ENCODE peak calls at places on chromosome 14, in ten cellular contexts. P is globus pallidus; Z is activated CD8-positive, alpha-beta T cell treated with anti-CD3 and anti-CD28 coated beads, Interleukin-2, amount 10 ng/mL, durations not matched to agents 7 days and 5 days; U is WERI-Rb-1; N is stimulated activated CD4-positive, alpha-beta T cell treated with anti-CD3 and anti-CD28 coated beads, TNF-alpha, amount 100 ng/mL, for 24 hours; X is COR-L47; J is hepatic stellate cell; W is AG10803; M is NCI-H748 treated with DMSO at 0.1 percent for 48 hours; Q is uterus. V is an unnamed sample.

GRCh38 chr14:91693342-91693741 is 38.5 kb downstream of the CATSPERB start:
- DNase-seq in P (no peak), Z (no peak), U (no peak), N (no peak), X (no peak), J (no peak), W (peak; percentile 14), M (no peak), Q (no peak), V (no peak)

GRCh38 chr14:95549656-95550585 is 15.1 kb downstream of the GLRX5 start:
- DNase-seq in P (no peak), Z (no peak), U (no peak), N (no peak), X (no peak), J (no peak), W (no peak), M (no peak), Q (no peak), V (peak; percentile 73)

GRCh38 chr14:90643982-90644510 is 172.2 kb downstream of the TTC7B start:
- DNase-seq in P (no peak), Z (no peak), U (no peak), N (no peak), X (no peak), J (no peak), W (no peak), M (no peak), Q (no peak), V (no peak)

GRCh38 chr14:50339178-50339804 is 27.2 kb downstream of the DMAC2L start:
- DNase-seq in P (no peak), Z (no peak), U (no peak), N (no peak), X (no peak), J (no peak), W (no peak), M (no peak), Q (no peak), V (no peak)

GRCh38 chr14:34711169-34711568 is 3.2 kb downstream of the CFL2 start:
- DNase-seq in P (peak; percentile 83), Z (no peak), U (no peak), N (no peak), X (peak; percentile 35), J (peak; percentile 77), W (peak; percentile 94), M (peak; percentile 6), Q (peak; percentile 26), V (no peak)

GRCh38 chr14:24188251-24189058 is at the start of gene IPO4:
- DNase-seq in P (peak; percentile 95), Z (peak; percentile 97), U (peak; percentile 98), N (peak; percentile 95), X (peak; percentile 98), J (peak; percentile 99), W (peak; percentile 98), M (peak; percentile 93), Q (peak; percentile 96), V (peak; percentile 98)

GRCh38 chr14:54355698-54356097 is 41.1 kb upstream of the CDKN3 start:
- DNase-seq in P (no peak), Z (no peak), U (no peak), N (no peak), X (no peak), J (no peak), W (no peak), M (no peak), Q (no peak), V (no peak)

GRCh38 chr14:37709419-37710195 is 114.2 kb downstream of the TTC6 start:
- DNase-seq in P (no peak), Z (no peak), U (no peak), N (no peak), X (no peak), J (no peak), W (peak; percentile 28), M (no peak), Q (no peak), V (no peak)

GRCh38 chr14:97994020-97994531 is 1196.9 kb downstream of the VRK1 start:
- DNase-seq in P (no peak), Z (peak; percentile 42), U (no peak), N (no peak), X (no peak), J (no peak), W (no peak), M (no peak), Q (no peak), V (no peak)

GRCh38 chr14:100221419-100222218 is 17.3 kb upstream of the YY1 start:
- DNase-seq in P (peak; percentile 14), Z (peak; percentile 86), U (peak; percentile 74), N (peak; percentile 54), X (peak; percentile 70), J (peak; percentile 35), W (peak; percentile 46), M (peak; percentile 69), Q (no peak), V (peak; percentile 79)

GRCh38 chr14:60151715-60152114 is 13.5 kb downstream of the DHRS7 start:
- DNase-seq in P (peak; percentile 71), Z (peak; percentile 80), U (no peak), N (peak; percentile 40), X (peak; percentile 32), J (peak; percentile 59), W (peak; percentile 95), M (no peak), Q (peak; percentile 63), V (no peak)

GRCh38 chr14:99995700-99996356 is 69.4 kb upstream of the EVL start:
- DNase-seq in P (peak; percentile 61), Z (peak; percentile 78), U (peak; percentile 75), N (peak; percentile 40), X (no peak), J (no peak), W (peak; percentile 50), M (peak; percentile 52), Q (peak; percentile 44), V (peak; percentile 73)

GRCh38 chr14:100828448-100828834 is 2.5 kb downstream of the MEG3 start:
- DNase-seq in P (no peak), Z (no peak), U (no peak), N (no peak), X (no peak), J (no peak), W (no peak), M (no peak), Q (no peak), V (peak; percentile 75)

GRCh38 chr14:52987514-52987913 is 36.7 kb upstream of the FERMT2 start:
- DNase-seq in P (no peak), Z (no peak), U (no peak), N (no peak), X (peak; percentile 85), J (no peak), W (no peak), M (peak; percentile 41), Q (no peak), V (no peak)

GRCh38 chr14:102749833-102750775 is 27.1 kb upstream of the TRAF3 start:
- DNase-seq in P (no peak), Z (no peak), U (no peak), N (no peak), X (peak; percentile 88), J (no peak), W (no peak), M (peak; percentile 84), Q (no peak), V (no peak)

GRCh38 chr14:59547310-59547709 is 29.3 kb downstream of the CCDC175 start:
- DNase-seq in P (no peak), Z (no peak), U (no peak), N (no peak), X (no peak), J (no peak), W (no peak), M (no peak), Q (no peak), V (no peak)

GRCh38 chr14:68401320-68401719 is 391.5 kb downstream of the ZFP36L1 start:
- DNase-seq in P (no peak), Z (no peak), U (no peak), N (no peak), X (no peak), J (no peak), W (peak; percentile 98), M (no peak), Q (no peak), V (peak; percentile 9)

GRCh38 chr14:77962731-77963520 is 163.0 kb downstream of the ADCK1 start:
- DNase-seq in P (no peak), Z (no peak), U (no peak), N (no peak), X (no peak), J (no peak), W (no peak), M (no peak), Q (no peak), V (no peak)

GRCh38 chr14:58479975-58480374 is 52.5 kb downstream of the KIAA0586 start:
- DNase-seq in P (peak; percentile 20), Z (no peak), U (no peak), N (no peak), X (no peak), J (no peak), W (no peak), M (no peak), Q (no peak), V (no peak)

GRCh38 chr14:66281036-66281776 is 205.0 kb upstream of the CCDC196 start:
- DNase-seq in P (peak; percentile 24), Z (no peak), U (peak; percentile 23), N (no peak), X (no peak), J (no peak), W (peak; percentile 36), M (no peak), Q (peak; percentile 85), V (peak; percentile 28)

GRCh38 chr14:95597784-95598204 is 62.9 kb downstream of the GLRX5 start:
- DNase-seq in P (peak; percentile 7), Z (no peak), U (peak; percentile 91), N (no peak), X (no peak), J (no peak), W (peak; percentile 19), M (peak; percentile 42), Q (no peak), V (peak; percentile 89)

GRCh38 chr14:99592933-99593753 is 10.9 kb downstream of the CCDC85C start:
- DNase-seq in P (peak; percentile 80), Z (no peak), U (no peak), N (no peak), X (no peak), J (no peak), W (no peak), M (no peak), Q (no peak), V (no peak)

GRCh38 chr14:59511916-59512530 is 27.7 kb downstream of the JKAMP start:
- DNase-seq in P (no peak), Z (peak; percentile 24), U (peak; percentile 57), N (no peak), X (peak; percentile 59), J (no peak), W (no peak), M (peak; percentile 42), Q (no peak), V (peak; percentile 65)

GRCh38 chr14:51828017-51828797 is 32.2 kb upstream of the GNG2 start:
- DNase-seq in P (no peak), Z (peak; percentile 80), U (no peak), N (peak; percentile 55), X (no peak), J (peak; percentile 54), W (peak; percentile 61), M (no peak), Q (no peak), V (peak; percentile 37)

V was measured in ELF-1.